ENCODE peak calls at places on chromosomes 11 and 22, in nine cellular contexts. One of them, this sample, is unnamed.

GRCh38 chr11:61840371-61840770 is 12.3 kb downstream of the FADS2 start:
- DNase-seq in GM04504: no peak
- DNase-seq in stimulated activated CD4-positive, alpha-beta T cell treated with anti-CD3 and anti-CD28 coated beads, Interleukin-12 subunit alpha, Interleukin-12 subunit beta, amount 100 ng/mL, for 4 hours: no peak
- DNase-seq in immature natural killer cell: no peak
- DNase-seq in NCI-H774: no peak
- DNase-seq in H7: no peak
- DNase-seq in stomach: no peak
- DNase-seq in activated CD8-positive, alpha-beta memory T cell treated with anti-CD3 and anti-CD28 coated beads, Interleukin-2, amount 50 U/mL, for 48 hours: no peak
- DNase-seq in GM13976: no peak
- DNase-seq in this sample: no peak

GRCh38 chr11:35418282-35418846 is 994 bp downstream of the SLC1A2 start:
- DNase-seq in GM04504: no peak
- DNase-seq in stimulated activated CD4-positive, alpha-beta T cell treated with anti-CD3 and anti-CD28 coated beads, Interleukin-12 subunit alpha, Interleukin-12 subunit beta, amount 100 ng/mL, for 4 hours: no peak
- DNase-seq in immature natural killer cell: no peak
- DNase-seq in NCI-H774: no peak
- DNase-seq in H7: peak
- DNase-seq in stomach: no peak
- DNase-seq in activated CD8-positive, alpha-beta memory T cell treated with anti-CD3 and anti-CD28 coated beads, Interleukin-2, amount 50 U/mL, for 48 hours: peak
- DNase-seq in GM13976: no peak
- DNase-seq in this sample: no peak

GRCh38 chr22:44023404-44024287 is 456 bp upstream of the PARVB start:
- DNase-seq in GM04504: peak
- DNase-seq in stimulated activated CD4-positive, alpha-beta T cell treated with anti-CD3 and anti-CD28 coated beads, Interleukin-12 subunit alpha, Interleukin-12 subunit beta, amount 100 ng/mL, for 4 hours: peak
- DNase-seq in immature natural killer cell: no peak
- DNase-seq in NCI-H774: no peak
- DNase-seq in H7: peak
- DNase-seq in stomach: peak
- DNase-seq in activated CD8-positive, alpha-beta memory T cell treated with anti-CD3 and anti-CD28 coated beads, Interleukin-2, amount 50 U/mL, for 48 hours: peak
- DNase-seq in GM13976: peak
- DNase-seq in this sample: no peak

GRCh38 chr22:26570126-26570525 is 19.8 kb downstream of the TPST2 start:
- DNase-seq in GM04504: no peak
- DNase-seq in stimulated activated CD4-positive, alpha-beta T cell treated with anti-CD3 and anti-CD28 coated beads, Interleukin-12 subunit alpha, Interleukin-12 subunit beta, amount 100 ng/mL, for 4 hours: no peak
- DNase-seq in immature natural killer cell: no peak
- DNase-seq in NCI-H774: no peak
- DNase-seq in H7: no peak
- DNase-seq in stomach: no peak
- DNase-seq in activated CD8-positive, alpha-beta memory T cell treated with anti-CD3 and anti-CD28 coated beads, Interleukin-2, amount 50 U/mL, for 48 hours: no peak
- DNase-seq in GM13976: no peak
- DNase-seq in this sample: no peak

GRCh38 chr11:116607027-116607426 is 165.8 kb downstream of the BUD13 start:
- DNase-seq in GM04504: no peak
- DNase-seq in stimulated activated CD4-positive, alpha-beta T cell treated with anti-CD3 and anti-CD28 coated beads, Interleukin-12 subunit alpha, Interleukin-12 subunit beta, amount 100 ng/mL, for 4 hours: no peak
- DNase-seq in immature natural killer cell: no peak
- DNase-seq in NCI-H774: no peak
- DNase-seq in H7: no peak
- DNase-seq in stomach: no peak
- DNase-seq in activated CD8-positive, alpha-beta memory T cell treated with anti-CD3 and anti-CD28 coated beads, Interleukin-2, amount 50 U/mL, for 48 hours: peak
- DNase-seq in GM13976: no peak
- DNase-seq in this sample: no peak

GRCh38 chr11:80937831-80938230 is 1497.0 kb upstream of the TENM4 start:
- DNase-seq in GM04504: no peak
- DNase-seq in stimulated activated CD4-positive, alpha-beta T cell treated with anti-CD3 and anti-CD28 coated beads, Interleukin-12 subunit alpha, Interleukin-12 subunit beta, amount 100 ng/mL, for 4 hours: no peak
- DNase-seq in immature natural killer cell: no peak
- DNase-seq in NCI-H774: no peak
- DNase-seq in H7: no peak
- DNase-seq in stomach: no peak
- DNase-seq in activated CD8-positive, alpha-beta memory T cell treated with anti-CD3 and anti-CD28 coated beads, Interleukin-2, amount 50 U/mL, for 48 hours: no peak
- DNase-seq in GM13976: no peak
- DNase-seq in this sample: no peak

GRCh38 chr22:27223317-27224177 is 566.2 kb downstream of the MIAT start:
- DNase-seq in GM04504: peak
- DNase-seq in stimulated activated CD4-positive, alpha-beta T cell treated with anti-CD3 and anti-CD28 coated beads, Interleukin-12 subunit alpha, Interleukin-12 subunit beta, amount 100 ng/mL, for 4 hours: no peak
- DNase-seq in immature natural killer cell: no peak
- DNase-seq in NCI-H774: no peak
- DNase-seq in H7: no peak
- DNase-seq in stomach: no peak
- DNase-seq in activated CD8-positive, alpha-beta memory T cell treated with anti-CD3 and anti-CD28 coated beads, Interleukin-2, amount 50 U/mL, for 48 hours: no peak
- DNase-seq in GM13976: no peak
- DNase-seq in this sample: no peak

GRCh38 chr11:16299884-16300778 is 56.2 kb downstream of the SOX6 start:
- DNase-seq in GM04504: no peak
- DNase-seq in stimulated activated CD4-positive, alpha-beta T cell treated with anti-CD3 and anti-CD28 coated beads, Interleukin-12 subunit alpha, Interleukin-12 subunit beta, amount 100 ng/mL, for 4 hours: no peak
- DNase-seq in immature natural killer cell: no peak
- DNase-seq in NCI-H774: peak
- DNase-seq in H7: no peak
- DNase-seq in stomach: no peak
- DNase-seq in activated CD8-positive, alpha-beta memory T cell treated with anti-CD3 and anti-CD28 coated beads, Interleukin-2, amount 50 U/mL, for 48 hours: no peak
- DNase-seq in GM13976: no peak
- DNase-seq in this sample: no peak

GRCh38 chr22:49470741-49471134 is 356.9 kb downstream of the BRD1 start:
- DNase-seq in GM04504: no peak
- DNase-seq in stimulated activated CD4-positive, alpha-beta T cell treated with anti-CD3 and anti-CD28 coated beads, Interleukin-12 subunit alpha, Interleukin-12 subunit beta, amount 100 ng/mL, for 4 hours: no peak
- DNase-seq in immature natural killer cell: no peak
- DNase-seq in NCI-H774: no peak
- DNase-seq in H7: no peak
- DNase-seq in stomach: no peak
- DNase-seq in activated CD8-positive, alpha-beta memory T cell treated with anti-CD3 and anti-CD28 coated beads, Interleukin-2, amount 50 U/mL, for 48 hours: no peak
- DNase-seq in GM13976: no peak
- DNase-seq in this sample: no peak

GRCh38 chr22:38403806-38404205 is 51.2 kb downstream of the KCNJ4 start:
- DNase-seq in GM04504: no peak
- DNase-seq in stimulated activated CD4-positive, alpha-beta T cell treated with anti-CD3 and anti-CD28 coated beads, Interleukin-12 subunit alpha, Interleukin-12 subunit beta, amount 100 ng/mL, for 4 hours: no peak
- DNase-seq in immature natural killer cell: no peak
- DNase-seq in NCI-H774: no peak
- DNase-seq in H7: peak
- DNase-seq in stomach: no peak
- DNase-seq in activated CD8-positive, alpha-beta memory T cell treated with anti-CD3 and anti-CD28 coated beads, Interleukin-2, amount 50 U/mL, for 48 hours: peak
- DNase-seq in GM13976: no peak
- DNase-seq in this sample: no peak

GRCh38 chr11:117589024-117589423 is 208.0 kb downstream of the DSCAML1 start:
- DNase-seq in GM04504: no peak
- DNase-seq in stimulated activated CD4-positive, alpha-beta T cell treated with anti-CD3 and anti-CD28 coated beads, Interleukin-12 subunit alpha, Interleukin-12 subunit beta, amount 100 ng/mL, for 4 hours: no peak
- DNase-seq in immature natural killer cell: no peak
- DNase-seq in NCI-H774: peak
- DNase-seq in H7: no peak
- DNase-seq in stomach: no peak
- DNase-seq in activated CD8-positive, alpha-beta memory T cell treated with anti-CD3 and anti-CD28 coated beads, Interleukin-2, amount 50 U/mL, for 48 hours: no peak
- DNase-seq in GM13976: no peak
- DNase-seq in this sample: no peak

GRCh38 chr11:10503777-10504176 is 37.2 kb downstream of the RNF141 start:
- DNase-seq in GM04504: no peak
- DNase-seq in stimulated activated CD4-positive, alpha-beta T cell treated with anti-CD3 and anti-CD28 coated beads, Interleukin-12 subunit alpha, Interleukin-12 subunit beta, amount 100 ng/mL, for 4 hours: no peak
- DNase-seq in immature natural killer cell: no peak
- DNase-seq in NCI-H774: no peak
- DNase-seq in H7: no peak
- DNase-seq in stomach: no peak
- DNase-seq in activated CD8-positive, alpha-beta memory T cell treated with anti-CD3 and anti-CD28 coated beads, Interleukin-2, amount 50 U/mL, for 48 hours: no peak
- DNase-seq in GM13976: no peak
- DNase-seq in this sample: no peak

GRCh38 chr22:33389927-33390326 is 331.7 kb upstream of the SYN3 start:
- DNase-seq in GM04504: no peak
- DNase-seq in stimulated activated CD4-positive, alpha-beta T cell treated with anti-CD3 and anti-CD28 coated beads, Interleukin-12 subunit alpha, Interleukin-12 subunit beta, amount 100 ng/mL, for 4 hours: no peak
- DNase-seq in immature natural killer cell: no peak
- DNase-seq in NCI-H774: no peak
- DNase-seq in H7: no peak
- DNase-seq in stomach: no peak
- DNase-seq in activated CD8-positive, alpha-beta memory T cell treated with anti-CD3 and anti-CD28 coated beads, Interleukin-2, amount 50 U/mL, for 48 hours: no peak
- DNase-seq in GM13976: no peak
- DNase-seq in this sample: no peak

GRCh38 chr11:83115551-83115950 is 41.4 kb upstream of the PCF11 start:
- DNase-seq in GM04504: no peak
- DNase-seq in stimulated activated CD4-positive, alpha-beta T cell treated with anti-CD3 and anti-CD28 coated beads, Interleukin-12 subunit alpha, Interleukin-12 subunit beta, amount 100 ng/mL, for 4 hours: no peak
- DNase-seq in immature natural killer cell: no peak
- DNase-seq in NCI-H774: no peak
- DNase-seq in H7: no peak
- DNase-seq in stomach: no peak
- DNase-seq in activated CD8-positive, alpha-beta memory T cell treated with anti-CD3 and anti-CD28 coated beads, Interleukin-2, amount 50 U/mL, for 48 hours: no peak
- DNase-seq in GM13976: no peak
- DNase-seq in this sample: no peak

GRCh38 chr11:11946180-11946579 is 62.2 kb downstream of the DKK3 start:
- DNase-seq in GM04504: peak
- DNase-seq in stimulated activated CD4-positive, alpha-beta T cell treated with anti-CD3 and anti-CD28 coated beads, Interleukin-12 subunit alpha, Interleukin-12 subunit beta, amount 100 ng/mL, for 4 hours: no peak
- DNase-seq in immature natural killer cell: no peak
- DNase-seq in NCI-H774: no peak
- DNase-seq in H7: no peak
- DNase-seq in stomach: no peak
- DNase-seq in activated CD8-positive, alpha-beta memory T cell treated with anti-CD3 and anti-CD28 coated beads, Interleukin-2, amount 50 U/mL, for 48 hours: no peak
- DNase-seq in GM13976: no peak
- DNase-seq in this sample: no peak

GRCh38 chr22:33853200-33854097 is 66.8 kb downstream of the LARGE1 start:
- DNase-seq in GM04504: peak
- DNase-seq in stimulated activated CD4-positive, alpha-beta T cell treated with anti-CD3 and anti-CD28 coated beads, Interleukin-12 subunit alpha, Interleukin-12 subunit beta, amount 100 ng/mL, for 4 hours: no peak
- DNase-seq in immature natural killer cell: peak
- DNase-seq in NCI-H774: peak
- DNase-seq in H7: peak
- DNase-seq in stomach: peak
- DNase-seq in activated CD8-positive, alpha-beta memory T cell treated with anti-CD3 and anti-CD28 coated beads, Interleukin-2, amount 50 U/mL, for 48 hours: no peak
- DNase-seq in GM13976: peak
- DNase-seq in this sample: peak

GRCh38 chr22:21978564-21979386 is 3.8 kb downstream of the TOP3B start:
- DNase-seq in GM04504: no peak
- DNase-seq in stimulated activated CD4-positive, alpha-beta T cell treated with anti-CD3 and anti-CD28 coated beads, Interleukin-12 subunit alpha, Interleukin-12 subunit beta, amount 100 ng/mL, for 4 hours: no peak
- DNase-seq in immature natural killer cell: no peak
- DNase-seq in NCI-H774: no peak
- DNase-seq in H7: no peak
- DNase-seq in stomach: no peak
- DNase-seq in activated CD8-positive, alpha-beta memory T cell treated with anti-CD3 and anti-CD28 coated beads, Interleukin-2, amount 50 U/mL, for 48 hours: no peak
- DNase-seq in GM13976: no peak
- DNase-seq in this sample: no peak

GRCh38 chr11:86067230-86068137 is 1.4 kb downstream of the PICALM start:
- DNase-seq in GM04504: no peak
- DNase-seq in stimulated activated CD4-positive, alpha-beta T cell treated with anti-CD3 and anti-CD28 coated beads, Interleukin-12 subunit alpha, Interleukin-12 subunit beta, amount 100 ng/mL, for 4 hours: no peak
- DNase-seq in immature natural killer cell: no peak
- DNase-seq in NCI-H774: no peak
- DNase-seq in H7: no peak
- DNase-seq in stomach: no peak
- DNase-seq in activated CD8-positive, alpha-beta memory T cell treated with anti-CD3 and anti-CD28 coated beads, Interleukin-2, amount 50 U/mL, for 48 hours: no peak
- DNase-seq in GM13976: peak
- DNase-seq in this sample: peak

GRCh38 chr11:6248248-6248647 is 9.4 kb downstream of the CNGA4 start:
- DNase-seq in GM04504: no peak
- DNase-seq in stimulated activated CD4-positive, alpha-beta T cell treated with anti-CD3 and anti-CD28 coated beads, Interleukin-12 subunit alpha, Interleukin-12 subunit beta, amount 100 ng/mL, for 4 hours: no peak
- DNase-seq in immature natural killer cell: no peak
- DNase-seq in NCI-H774: no peak
- DNase-seq in H7: no peak
- DNase-seq in stomach: no peak
- DNase-seq in activated CD8-positive, alpha-beta memory T cell treated with anti-CD3 and anti-CD28 coated beads, Interleukin-2, amount 50 U/mL, for 48 hours: no peak
- DNase-seq in GM13976: no peak
- DNase-seq in this sample: no peak

GRCh38 chr11:75337195-75337654 is 14.2 kb downstream of the ARRB1 start:
- DNase-seq in GM04504: no peak
- DNase-seq in stimulated activated CD4-positive, alpha-beta T cell treated with anti-CD3 and anti-CD28 coated beads, Interleukin-12 subunit alpha, Interleukin-12 subunit beta, amount 100 ng/mL, for 4 hours: no peak
- DNase-seq in immature natural killer cell: no peak
- DNase-seq in NCI-H774: no peak
- DNase-seq in H7: no peak
- DNase-seq in stomach: no peak
- DNase-seq in activated CD8-positive, alpha-beta memory T cell treated with anti-CD3 and anti-CD28 coated beads, Interleukin-2, amount 50 U/mL, for 48 hours: no peak
- DNase-seq in GM13976: no peak
- DNase-seq in this sample: no peak

GRCh38 chr11:66880484-66881211 is 23.8 kb downstream of the LRFN4 start:
- DNase-seq in GM04504: no peak
- DNase-seq in stimulated activated CD4-positive, alpha-beta T cell treated with anti-CD3 and anti-CD28 coated beads, Interleukin-12 subunit alpha, Interleukin-12 subunit beta, amount 100 ng/mL, for 4 hours: no peak
- DNase-seq in immature natural killer cell: no peak
- DNase-seq in NCI-H774: peak
- DNase-seq in H7: peak
- DNase-seq in stomach: peak
- DNase-seq in activated CD8-positive, alpha-beta memory T cell treated with anti-CD3 and anti-CD28 coated beads, Interleukin-2, amount 50 U/mL, for 48 hours: no peak
- DNase-seq in GM13976: no peak
- DNase-seq in this sample: peak

GRCh38 chr11:33410086-33410765 is 153.0 kb downstream of the HIPK3 start:
- DNase-seq in GM04504: no peak
- DNase-seq in stimulated activated CD4-positive, alpha-beta T cell treated with anti-CD3 and anti-CD28 coated beads, Interleukin-12 subunit alpha, Interleukin-12 subunit beta, amount 100 ng/mL, for 4 hours: no peak
- DNase-seq in immature natural killer cell: no peak
- DNase-seq in NCI-H774: no peak
- DNase-seq in H7: no peak
- DNase-seq in stomach: no peak
- DNase-seq in activated CD8-positive, alpha-beta memory T cell treated with anti-CD3 and anti-CD28 coated beads, Interleukin-2, amount 50 U/mL, for 48 hours: no peak
- DNase-seq in GM13976: no peak
- DNase-seq in this sample: no peak

GRCh38 chr11:126212089-126212660 is 593 bp downstream of the FAM118B start:
- DNase-seq in GM04504: no peak
- DNase-seq in stimulated activated CD4-positive, alpha-beta T cell treated with anti-CD3 and anti-CD28 coated beads, Interleukin-12 subunit alpha, Interleukin-12 subunit beta, amount 100 ng/mL, for 4 hours: no peak
- DNase-seq in immature natural killer cell: no peak
- DNase-seq in NCI-H774: no peak
- DNase-seq in H7: peak
- DNase-seq in stomach: no peak
- DNase-seq in activated CD8-positive, alpha-beta memory T cell treated with anti-CD3 and anti-CD28 coated beads, Interleukin-2, amount 50 U/mL, for 48 hours: no peak
- DNase-seq in GM13976: no peak
- DNase-seq in this sample: no peak

GRCh38 chr11:130616578-130616977 is 168.1 kb downstream of the ADAMTS15 start:
- DNase-seq in GM04504: no peak
- DNase-seq in stimulated activated CD4-positive, alpha-beta T cell treated with anti-CD3 and anti-CD28 coated beads, Interleukin-12 subunit alpha, Interleukin-12 subunit beta, amount 100 ng/mL, for 4 hours: no peak
- DNase-seq in immature natural killer cell: no peak
- DNase-seq in NCI-H774: no peak
- DNase-seq in H7: no peak
- DNase-seq in stomach: no peak
- DNase-seq in activated CD8-positive, alpha-beta memory T cell treated with anti-CD3 and anti-CD28 coated beads, Interleukin-2, amount 50 U/mL, for 48 hours: no peak
- DNase-seq in GM13976: no peak
- DNase-seq in this sample: no peak

GRCh38 chr11:116793476-116794096 is 1.9 kb upstream of the APOA5 start:
- DNase-seq in GM04504: no peak
- DNase-seq in stimulated activated CD4-positive, alpha-beta T cell treated with anti-CD3 and anti-CD28 coated beads, Interleukin-12 subunit alpha, Interleukin-12 subunit beta, amount 100 ng/mL, for 4 hours: no peak
- DNase-seq in immature natural killer cell: no peak
- DNase-seq in NCI-H774: no peak
- DNase-seq in H7: no peak
- DNase-seq in stomach: no peak
- DNase-seq in activated CD8-positive, alpha-beta memory T cell treated with anti-CD3 and anti-CD28 coated beads, Interleukin-2, amount 50 U/mL, for 48 hours: no peak
- DNase-seq in GM13976: no peak
- DNase-seq in this sample: peak

GRCh38 chr22:29014301-29014700 is 47.3 kb downstream of the C22orf31 start:
- DNase-seq in GM04504: no peak
- DNase-seq in stimulated activated CD4-positive, alpha-beta T cell treated with anti-CD3 and anti-CD28 coated beads, Interleukin-12 subunit alpha, Interleukin-12 subunit beta, amount 100 ng/mL, for 4 hours: no peak
- DNase-seq in immature natural killer cell: no peak
- DNase-seq in NCI-H774: no peak
- DNase-seq in H7: no peak
- DNase-seq in stomach: no peak
- DNase-seq in activated CD8-positive, alpha-beta memory T cell treated with anti-CD3 and anti-CD28 coated beads, Interleukin-2, amount 50 U/mL, for 48 hours: no peak
- DNase-seq in GM13976: no peak
- DNase-seq in this sample: no peak

GRCh38 chr22:29328566-29329500 is 13.3 kb upstream of the RASL10A start:
- DNase-seq in GM04504: no peak
- DNase-seq in stimulated activated CD4-positive, alpha-beta T cell treated with anti-CD3 and anti-CD28 coated beads, Interleukin-12 subunit alpha, Interleukin-12 subunit beta, amount 100 ng/mL, for 4 hours: no peak
- DNase-seq in immature natural killer cell: no peak
- DNase-seq in NCI-H774: no peak
- DNase-seq in H7: peak
- DNase-seq in stomach: no peak
- DNase-seq in activated CD8-positive, alpha-beta memory T cell treated with anti-CD3 and anti-CD28 coated beads, Interleukin-2, amount 50 U/mL, for 48 hours: no peak
- DNase-seq in GM13976: no peak
- DNase-seq in this sample: no peak

This sample was measured in OCI-LY7.